ENCODE peak calls at places on chromosomes 3 and 15, in eight cellular contexts. N, T, D, S, L, Z, G and P are unnamed samples.

GRCh38 chr3:28053759-28054158 is 187.7 kb upstream of the CMC1 start:
- DNase-seq in N (no peak), T (no peak), D (no peak), S (no peak), L (no peak), Z (peak), G (peak), P (no peak)

GRCh38 chr3:184562146-184562861 is 719 bp downstream of the EPHB3 start:
- DNase-seq in N (no peak), T (no peak), D (no peak), S (no peak), L (no peak), Z (no peak), G (peak), P (no peak)

GRCh38 chr3:42853056-42853455 is 22.6 kb downstream of the CYP8B1 start:
- DNase-seq in N (no peak), T (no peak), D (no peak), S (no peak), L (no peak), Z (no peak), G (no peak), P (no peak)

GRCh38 chr3:185760550-185760949 is 64.3 kb downstream of the IGF2BP2 start:
- DNase-seq in N (no peak), T (no peak), D (no peak), S (no peak), L (no peak), Z (no peak), G (no peak), P (no peak)

GRCh38 chr15:48913141-48913540 is 35.2 kb downstream of the EID1 start:
- DNase-seq in N (no peak), T (no peak), D (no peak), S (no peak), L (no peak), Z (no peak), G (no peak), P (no peak)

GRCh38 chr3:48501196-48501595 is 2.8 kb downstream of the SHISA5 start:
- DNase-seq in N (no peak), T (no peak), D (peak), S (no peak), L (no peak), Z (no peak), G (no peak), P (no peak)

GRCh38 chr3:171301002-171301401 is 159.2 kb downstream of the TNIK start:
- DNase-seq in N (no peak), T (no peak), D (no peak), S (no peak), L (no peak), Z (no peak), G (no peak), P (no peak)

GRCh38 chr3:186630950-186631624 is 9.1 kb upstream of the FETUB start:
- DNase-seq in N (no peak), T (no peak), D (no peak), S (no peak), L (no peak), Z (no peak), G (no peak), P (no peak)

GRCh38 chr3:155737844-155738460 is 6.9 kb downstream of the PLCH1 start:
- DNase-seq in N (no peak), T (no peak), D (no peak), S (peak), L (no peak), Z (no peak), G (no peak), P (no peak)

GRCh38 chr3:100260081-100260684 is 609 bp upstream of the TBC1D23 start:
- DNase-seq in N (peak), T (peak), D (peak), S (no peak), L (no peak), Z (no peak), G (peak), P (no peak)

GRCh38 chr15:48695835-48696573 is 50.5 kb upstream of the FBN1 start:
- DNase-seq in N (no peak), T (no peak), D (no peak), S (no peak), L (no peak), Z (no peak), G (no peak), P (no peak)

GRCh38 chr3:113304856-113305540 is 93.6 kb downstream of the BOC start:
- DNase-seq in N (no peak), T (no peak), D (no peak), S (no peak), L (no peak), Z (peak), G (no peak), P (no peak)

GRCh38 chr3:156593814-156594213 is 38.9 kb upstream of the SSR3 start:
- DNase-seq in N (no peak), T (no peak), D (no peak), S (no peak), L (no peak), Z (no peak), G (no peak), P (no peak)

GRCh38 chr3:97957617-97958311 is 14.5 kb downstream of the RIOX2 start:
- DNase-seq in N (no peak), T (no peak), D (no peak), S (no peak), L (no peak), Z (no peak), G (peak), P (no peak)

GRCh38 chr3:100033184-100033583 is 81.1 kb downstream of the FILIP1L start:
- DNase-seq in N (no peak), T (peak), D (no peak), S (no peak), L (no peak), Z (no peak), G (peak), P (no peak)

GRCh38 chr15:79370716-79371115 is 59.8 kb downstream of the TMED3 start:
- DNase-seq in N (no peak), T (no peak), D (no peak), S (peak), L (no peak), Z (peak), G (peak), P (no peak)

GRCh38 chr3:115698851-115699535 is 75.7 kb downstream of the GAP43 start:
- DNase-seq in N (peak), T (no peak), D (no peak), S (no peak), L (no peak), Z (no peak), G (peak), P (no peak)

GRCh38 chr3:9930804-9931418 is 2.7 kb upstream of the CRELD1 start:
- DNase-seq in N (no peak), T (no peak), D (no peak), S (no peak), L (no peak), Z (no peak), G (peak), P (no peak)